ENCODE peak calls at places on chromosomes 5 and 9, in six cellular contexts. One of them, this sample, is unnamed.

GRCh38 chr5:157366741-157367684 is 93.0 kb upstream of the NIPAL4 start:
- DNase-seq in mesenchymal stem cell: peak
- DNase-seq in H1: no peak
- DNase-seq in neuronal stem cell: no peak
- DNase-seq in IMR-90: peak
- DNase-seq in H9: peak
- DNase-seq in this sample: no peak

GRCh38 chr9:4077499-4078102 is 222.3 kb downstream of the GLIS3 start:
- DNase-seq in mesenchymal stem cell: peak
- DNase-seq in H1: peak
- DNase-seq in IMR-90: peak
- DNase-seq in H9: peak
- DNase-seq in neuronal stem cell: no peak
- DNase-seq in this sample: peak

GRCh38 chr9:136329211-136329627 is 1.9 kb downstream of the GPSM1 start:
- DNase-seq in H1: no peak
- DNase-seq in neuronal stem cell: no peak
- DNase-seq in H9: no peak
- DNase-seq in IMR-90: no peak
- DNase-seq in mesenchymal stem cell: no peak
- DNase-seq in this sample: no peak

GRCh38 chr9:97982719-97983523 is at the start of gene ANP32B:
- DNase-seq in IMR-90: peak
- DNase-seq in H1: peak
- DNase-seq in H9: peak
- DNase-seq in mesenchymal stem cell: peak
- DNase-seq in neuronal stem cell: peak
- DNase-seq in this sample: peak

GRCh38 chr9:77841739-77842386 is 189.7 kb downstream of the GNAQ start:
- DNase-seq in H9: no peak
- DNase-seq in H1: no peak
- DNase-seq in neuronal stem cell: no peak
- DNase-seq in mesenchymal stem cell: no peak
- DNase-seq in IMR-90: no peak
- DNase-seq in this sample: no peak

GRCh38 chr5:136285501-136285900 is 79.8 kb downstream of the TRPC7 start:
- DNase-seq in H9: no peak
- DNase-seq in mesenchymal stem cell: peak
- DNase-seq in H1: no peak
- DNase-seq in IMR-90: peak
- DNase-seq in neuronal stem cell: no peak
- DNase-seq in this sample: no peak

GRCh38 chr9:27447036-27447700 is 76.9 kb upstream of the IFNK start:
- DNase-seq in IMR-90: no peak
- DNase-seq in H1: no peak
- DNase-seq in neuronal stem cell: no peak
- DNase-seq in mesenchymal stem cell: no peak
- DNase-seq in H9: no peak
- DNase-seq in this sample: peak

GRCh38 chr9:130680836-130681768 is 12.5 kb upstream of the EXOSC2 start:
- DNase-seq in mesenchymal stem cell: peak
- DNase-seq in H1: peak
- DNase-seq in H9: peak
- DNase-seq in IMR-90: peak
- DNase-seq in neuronal stem cell: no peak
- DNase-seq in this sample: peak

GRCh38 chr9:113558632-113559502 is 95.3 kb downstream of the RGS3 start:
- DNase-seq in mesenchymal stem cell: peak
- DNase-seq in H1: no peak
- DNase-seq in H9: no peak
- DNase-seq in neuronal stem cell: no peak
- DNase-seq in IMR-90: peak
- DNase-seq in this sample: no peak

GRCh38 chr9:21434202-21435014 is 5.8 kb upstream of the IFNA1 start:
- DNase-seq in mesenchymal stem cell: peak
- DNase-seq in H1: peak
- DNase-seq in H9: no peak
- DNase-seq in IMR-90: peak
- DNase-seq in neuronal stem cell: no peak
- DNase-seq in this sample: peak

GRCh38 chr9:15182755-15183154 is 124.3 kb downstream of the TTC39B start:
- DNase-seq in H1: no peak
- DNase-seq in mesenchymal stem cell: peak
- DNase-seq in IMR-90: no peak
- DNase-seq in H9: no peak
- DNase-seq in neuronal stem cell: no peak
- DNase-seq in this sample: no peak

GRCh38 chr9:137311171-137311970 is 9.3 kb upstream of the NRARP start:
- DNase-seq in mesenchymal stem cell: no peak
- DNase-seq in neuronal stem cell: no peak
- DNase-seq in H9: peak
- DNase-seq in H1: peak
- DNase-seq in IMR-90: peak
- DNase-seq in this sample: peak

GRCh38 chr5:96408841-96409458 is 24.1 kb downstream of the PCSK1 start:
- DNase-seq in neuronal stem cell: no peak
- DNase-seq in mesenchymal stem cell: no peak
- DNase-seq in H9: no peak
- DNase-seq in H1: no peak
- DNase-seq in IMR-90: no peak
- DNase-seq in this sample: no peak

GRCh38 chr5:139787568-139788293 is 7.9 kb upstream of the PSD2 start:
- DNase-seq in H1: peak
- DNase-seq in H9: peak
- DNase-seq in mesenchymal stem cell: peak
- DNase-seq in neuronal stem cell: peak
- DNase-seq in IMR-90: peak
- DNase-seq in this sample: peak

GRCh38 chr5:52743970-52744369 is 43.7 kb upstream of the ITGA1 start:
- DNase-seq in H1: no peak
- DNase-seq in IMR-90: peak
- DNase-seq in neuronal stem cell: no peak
- DNase-seq in H9: no peak
- DNase-seq in mesenchymal stem cell: peak
- DNase-seq in this sample: no peak

GRCh38 chr5:38692346-38692745 is 135.9 kb upstream of the LIFR start:
- DNase-seq in H9: no peak
- DNase-seq in neuronal stem cell: no peak
- DNase-seq in IMR-90: no peak
- DNase-seq in mesenchymal stem cell: peak
- DNase-seq in H1: no peak
- DNase-seq in this sample: peak

GRCh38 chr9:89497181-89497963 is 541 bp downstream of the SEMA4D start:
- DNase-seq in H9: no peak
- DNase-seq in H1: no peak
- DNase-seq in neuronal stem cell: no peak
- DNase-seq in IMR-90: no peak
- DNase-seq in mesenchymal stem cell: no peak
- DNase-seq in this sample: no peak

GRCh38 chr9:126902160-126902559 is 12.4 kb upstream of the RALGPS1 start:
- DNase-seq in H9: no peak
- DNase-seq in mesenchymal stem cell: no peak
- DNase-seq in H1: no peak
- DNase-seq in neuronal stem cell: no peak
- DNase-seq in IMR-90: no peak
- DNase-seq in this sample: no peak

GRCh38 chr5:139658501-139658927 is 10.4 kb downstream of the CXXC5 start:
- DNase-seq in IMR-90: peak
- DNase-seq in neuronal stem cell: no peak
- DNase-seq in H1: no peak
- DNase-seq in H9: no peak
- DNase-seq in mesenchymal stem cell: peak
- DNase-seq in this sample: no peak

GRCh38 chr5:64635056-64635686 is 55.1 kb upstream of the SHISAL2B start:
- DNase-seq in neuronal stem cell: peak
- DNase-seq in H9: no peak
- DNase-seq in IMR-90: peak
- DNase-seq in mesenchymal stem cell: peak
- DNase-seq in H1: no peak
- DNase-seq in this sample: no peak

GRCh38 chr9:114319147-114319546 is 3.8 kb upstream of the ORM1 start:
- DNase-seq in H1: no peak
- DNase-seq in IMR-90: no peak
- DNase-seq in neuronal stem cell: no peak
- DNase-seq in mesenchymal stem cell: no peak
- DNase-seq in H9: no peak
- DNase-seq in this sample: no peak

GRCh38 chr5:111887706-111888105 is 130.7 kb upstream of the NREP start:
- DNase-seq in H1: no peak
- DNase-seq in H9: no peak
- DNase-seq in IMR-90: no peak
- DNase-seq in neuronal stem cell: no peak
- DNase-seq in mesenchymal stem cell: no peak
- DNase-seq in this sample: no peak

GRCh38 chr5:39794511-39794910 is 369.7 kb upstream of the DAB2 start:
- DNase-seq in neuronal stem cell: no peak
- DNase-seq in IMR-90: peak
- DNase-seq in H1: no peak
- DNase-seq in mesenchymal stem cell: no peak
- DNase-seq in H9: no peak
- DNase-seq in this sample: no peak

GRCh38 chr5:94025788-94026473 is 284.5 kb upstream of the POU5F2 start:
- DNase-seq in neuronal stem cell: no peak
- DNase-seq in mesenchymal stem cell: no peak
- DNase-seq in H9: peak
- DNase-seq in H1: no peak
- DNase-seq in IMR-90: no peak
- DNase-seq in this sample: no peak

GRCh38 chr9:93224591-93224990 is 40.7 kb downstream of the WNK2 start:
- DNase-seq in H1: no peak
- DNase-seq in neuronal stem cell: no peak
- DNase-seq in mesenchymal stem cell: no peak
- DNase-seq in H9: peak
- DNase-seq in IMR-90: no peak
- DNase-seq in this sample: peak

GRCh38 chr5:154995679-154996078 is 17.9 kb upstream of the KIF4B start:
- DNase-seq in H1: peak
- DNase-seq in mesenchymal stem cell: no peak
- DNase-seq in IMR-90: no peak
- DNase-seq in H9: peak
- DNase-seq in neuronal stem cell: no peak
- DNase-seq in this sample: no peak

GRCh38 chr5:72063219-72063819 is 44.0 kb upstream of the MAP1B start:
- DNase-seq in H1: peak
- DNase-seq in mesenchymal stem cell: peak
- DNase-seq in IMR-90: peak
- DNase-seq in H9: peak
- DNase-seq in neuronal stem cell: peak
- DNase-seq in this sample: peak

GRCh38 chr5:137960819-137961218 is 71.6 kb downstream of the PKD2L2 start:
- DNase-seq in H1: no peak
- DNase-seq in mesenchymal stem cell: no peak
- DNase-seq in H9: no peak
- DNase-seq in IMR-90: no peak
- DNase-seq in neuronal stem cell: no peak
- DNase-seq in this sample: no peak
- H4K91ac ChIP-seq in H1: no peak
- H4K91ac ChIP-seq in mesenchymal stem cell: no peak
- H4K91ac ChIP-seq in H9: no peak
- H4K91ac ChIP-seq in IMR-90: no peak
- H4K91ac ChIP-seq in neuronal stem cell: no peak
- H4K91ac ChIP-seq in this sample: no peak

DNA sequence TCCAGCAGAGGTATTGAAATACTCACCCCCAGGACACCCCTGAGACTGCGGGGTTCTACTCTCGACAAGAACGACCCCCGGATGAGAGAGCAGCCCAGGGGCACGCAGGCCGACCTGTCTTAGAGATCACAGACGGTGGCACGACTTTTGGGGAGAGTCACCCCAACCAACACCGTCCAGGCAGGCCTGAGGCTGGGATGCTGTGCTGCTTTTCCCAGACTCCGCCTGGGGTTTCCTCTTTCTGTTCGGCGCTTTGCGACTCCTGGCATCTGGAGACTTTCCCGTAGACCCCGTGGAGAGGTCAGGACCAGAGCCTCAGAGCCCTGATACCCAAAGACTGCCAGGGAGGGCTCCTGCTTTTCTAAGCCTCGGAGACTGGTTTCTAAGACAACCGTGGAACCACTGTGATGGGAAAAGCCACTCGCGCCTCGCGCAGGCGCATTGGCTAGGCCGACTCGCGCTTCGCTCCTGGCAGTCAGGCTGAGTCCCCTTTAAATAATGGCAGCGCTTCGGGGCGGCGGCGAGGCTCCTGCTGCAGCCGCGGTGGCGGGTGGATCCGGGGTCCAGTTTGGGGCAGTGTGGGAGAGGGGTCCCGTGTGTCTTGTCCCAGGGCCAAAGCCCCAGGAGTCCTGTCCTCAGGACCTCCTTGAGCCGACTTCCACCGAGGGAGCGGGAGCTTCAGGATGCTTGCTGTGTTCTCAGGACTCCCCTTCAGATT is 484.0 kb downstream of the SPATA31A7 start:
- DNase-seq in neuronal stem cell: no peak
- DNase-seq in mesenchymal stem cell: no peak
- DNase-seq in H1: no peak
- DNase-seq in H9: no peak
- DNase-seq in IMR-90: no peak
- DNase-seq in this sample: no peak
- H4K91ac ChIP-seq in neuronal stem cell: no peak
- H4K91ac ChIP-seq in mesenchymal stem cell: no peak
- H4K91ac ChIP-seq in H1: no peak
- H4K91ac ChIP-seq in H9: no peak
- H4K91ac ChIP-seq in IMR-90: no peak
- H4K91ac ChIP-seq in this sample: no peak

GRCh38 chr9:35237303-35237702 is 75.5 kb downstream of the UNC13B start:
- DNase-seq in H1: no peak
- DNase-seq in mesenchymal stem cell: no peak
- DNase-seq in H9: no peak
- DNase-seq in IMR-90: no peak
- DNase-seq in neuronal stem cell: no peak
- DNase-seq in this sample: no peak
- H4K91ac ChIP-seq in H1: no peak
- H4K91ac ChIP-seq in mesenchymal stem cell: no peak
- H4K91ac ChIP-seq in H9: no peak
- H4K91ac ChIP-seq in IMR-90: no peak
- H4K91ac ChIP-seq in neuronal stem cell: no peak
- H4K91ac ChIP-seq in this sample: no peak

GRCh38 chr9:79939819-79940218 is 368.1 kb downstream of the TLE4 start:
- DNase-seq in H1: no peak
- DNase-seq in mesenchymal stem cell: no peak
- DNase-seq in neuronal stem cell: no peak
- DNase-seq in H9: no peak
- DNase-seq in IMR-90: no peak
- DNase-seq in this sample: no peak

GRCh38 chr9:79940919-79941318 is 369.2 kb downstream of the TLE4 start:
- DNase-seq in mesenchymal stem cell: no peak
- DNase-seq in H1: no peak
- DNase-seq in neuronal stem cell: no peak
- DNase-seq in IMR-90: no peak
- DNase-seq in H9: no peak
- DNase-seq in this sample: no peak

DNA sequence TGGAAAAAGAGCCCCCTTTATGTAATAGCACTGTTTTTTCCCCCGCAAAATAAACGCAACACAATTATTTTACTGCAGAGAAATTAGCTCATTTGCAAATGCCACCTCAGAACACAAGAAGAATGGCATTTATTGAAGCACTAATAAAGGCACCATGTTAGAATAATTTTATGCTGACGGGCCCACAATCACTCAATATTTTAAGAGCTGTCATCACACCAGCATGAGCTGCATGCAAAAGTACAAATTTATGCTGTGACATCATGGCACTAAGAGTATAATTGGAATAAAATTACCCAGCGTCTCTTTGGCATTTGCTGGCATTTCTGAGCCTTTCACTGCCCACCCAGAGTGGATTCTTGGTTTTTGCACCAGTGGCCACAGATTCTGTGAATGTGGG is 364.6 kb downstream of the TLE4 start:
- DNase-seq in H1: no peak
- DNase-seq in H9: no peak
- DNase-seq in mesenchymal stem cell: no peak
- DNase-seq in neuronal stem cell: no peak
- DNase-seq in IMR-90: no peak
- DNase-seq in this sample: no peak
- H4K91ac ChIP-seq in H1: no peak
- H4K91ac ChIP-seq in H9: no peak
- H4K91ac ChIP-seq in mesenchymal stem cell: no peak
- H4K91ac ChIP-seq in neuronal stem cell: no peak
- H4K91ac ChIP-seq in IMR-90: no peak
- H4K91ac ChIP-seq in this sample: no peak

This sample was measured in trophoblast cell.